ENCODE peak calls at places on chromosomes 2 and 18, in five cellular contexts. M is IMR-90, A is K562, Q is GM12878, F is HepG2. R is an unnamed sample.

GRCh38 chr2:77363277-77363676 is 158.9 kb downstream of the LRRTM4 start:
- DNase-seq in M (no peak), A (no peak), Q (no peak), F (no peak), R (no peak)

GRCh38 chr2:45652090-45653050 is 895 bp downstream of the PRKCE start:
- DNase-seq in M (peak), A (no peak), Q (no peak), F (no peak), R (peak)

GRCh38 chr2:6958616-6959235 is 41.5 kb downstream of the RNF144A start:
- DNase-seq in M (no peak), A (no peak), Q (no peak), F (no peak), R (no peak)

GRCh38 chr2:225122582-225123486 is 80.6 kb upstream of the DOCK10 start:
- DNase-seq in M (peak), A (no peak), Q (no peak), F (no peak), R (peak)

GRCh38 chr2:236449167-236449586 is 120.4 kb upstream of the ACKR3 start:
- DNase-seq in M (no peak), A (no peak), Q (no peak), F (no peak), R (no peak)

GRCh38 chr2:97995026-97995733 is 568 bp downstream of the TMEM131 start:
- DNase-seq in M (peak), A (peak), Q (peak), F (peak), R (peak)

GRCh38 chr18:65206551-65207260 is 544.1 kb upstream of the CDH7 start:
- DNase-seq in M (no peak), A (no peak), Q (no peak), F (peak), R (no peak)

GRCh38 chr2:163665817-163666216 is 70.0 kb downstream of the FIGN start:
- DNase-seq in M (peak), A (no peak), Q (no peak), F (peak), R (no peak)

GRCh38 chr2:128511731-128512663 is 193.3 kb upstream of the HS6ST1 start:
- DNase-seq in M (no peak), A (no peak), Q (no peak), F (no peak), R (no peak)

GRCh38 chr2:26691881-26692813 is at the start of gene KCNK3:
- DNase-seq in M (peak), A (peak), Q (no peak), F (no peak), R (peak)

GRCh38 chr2:137405496-137405895 is 558.8 kb upstream of the HNMT start:
- DNase-seq in M (no peak), A (no peak), Q (no peak), F (no peak), R (no peak)

GRCh38 chr2:12827721-12828120 is 111.0 kb downstream of the TRIB2 start:
- DNase-seq in M (no peak), A (no peak), Q (no peak), F (no peak), R (no peak)

GRCh38 chr2:29522951-29523669 is 398.3 kb downstream of the ALK start:
- DNase-seq in M (peak), A (no peak), Q (no peak), F (no peak), R (no peak)

GRCh38 chr18:22422909-22423548 is 5.3 kb upstream of the CTAGE1 start:
- DNase-seq in M (peak), A (no peak), Q (no peak), F (no peak), R (no peak)

GRCh38 chr18:54257015-54257414 is 12.3 kb upstream of the POLI start:
- DNase-seq in M (no peak), A (no peak), Q (no peak), F (no peak), R (no peak)

GRCh38 chr2:166494140-166494544 is at the start of gene SCN7A:
- DNase-seq in M (peak), A (peak), Q (no peak), F (no peak), R (peak)

GRCh38 chr18:27685807-27686412 is 491.0 kb downstream of the CDH2 start:
- DNase-seq in M (peak), A (peak), Q (no peak), F (peak), R (peak)

GRCh38 chr2:233098615-233099014 is 38.5 kb downstream of the INPP5D start:
- DNase-seq in M (peak), A (no peak), Q (no peak), F (peak), R (peak)

GRCh38 chr2:165833156-165833555 is 39.1 kb upstream of the GALNT3 start:
- DNase-seq in M (peak), A (no peak), Q (no peak), F (no peak), R (no peak)

GRCh38 chr2:146572598-146572997 is 1272.2 kb upstream of the ACVR2A start:
- DNase-seq in M (peak), A (no peak), Q (no peak), F (no peak), R (no peak)

GRCh38 chr18:21146016-21146415 is 34.4 kb upstream of the ROCK1 start:
- DNase-seq in M (peak), A (no peak), Q (no peak), F (no peak), R (no peak)

GRCh38 chr2:182144039-182144779 is 158.6 kb downstream of the PPP1R1C start:
- DNase-seq in M (no peak), A (no peak), Q (no peak), F (no peak), R (no peak)

GRCh38 chr2:213932-214693 is 49.7 kb downstream of the SH3YL1 start:
- DNase-seq in M (no peak), A (no peak), Q (no peak), F (no peak), R (peak)

GRCh38 chr2:210660-211059 is 53.2 kb downstream of the SH3YL1 start:
- DNase-seq in M (peak), A (no peak), Q (no peak), F (no peak), R (no peak)

GRCh38 chr2:211486-212184 is 52.2 kb downstream of the SH3YL1 start:
- DNase-seq in M (no peak), A (no peak), Q (no peak), F (no peak), R (no peak)

DNA sequence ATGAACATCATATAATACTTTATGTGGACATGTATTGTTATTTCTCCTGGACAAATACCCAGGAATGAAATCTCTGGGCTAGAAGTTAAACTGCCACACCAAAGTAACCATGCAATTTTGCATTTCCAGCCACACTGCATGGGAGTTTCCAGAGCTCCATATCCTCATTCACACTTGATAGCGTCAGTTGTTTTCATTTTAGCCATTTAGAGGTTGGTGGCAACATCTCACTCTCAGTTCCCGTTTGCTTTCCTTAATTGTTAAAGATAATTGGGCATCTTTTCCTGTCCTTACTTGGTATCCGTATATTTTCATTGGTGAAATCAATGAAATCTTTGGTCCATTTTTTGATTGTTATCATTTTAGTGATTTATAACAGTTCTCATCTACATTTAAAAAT is 47.8 kb downstream of the SH3YL1 start:
- DNase-seq in M (no peak), A (no peak), Q (no peak), F (no peak), R (no peak)
- H3K27ac ChIP-seq in M (no peak), A (no peak), Q (no peak), F (no peak), R (no peak)

GRCh38 chr18:31977270-31977872 is 34.4 kb upstream of the TRAPPC8 start:
- DNase-seq in M (peak), A (peak), Q (no peak), F (peak), R (peak)
- TF ChIP-seq MXI1 in M (no peak), A (no peak), Q (no peak), F (no peak), R (no peak)

GRCh38 chr2:16650287-16651249 is 15.1 kb downstream of the CYRIA start:
- DNase-seq in M (peak), A (no peak), Q (no peak), F (no peak), R (no peak)
- H3K27ac ChIP-seq in M (peak), A (peak), Q (no peak), F (no peak), R (no peak)

DNA sequence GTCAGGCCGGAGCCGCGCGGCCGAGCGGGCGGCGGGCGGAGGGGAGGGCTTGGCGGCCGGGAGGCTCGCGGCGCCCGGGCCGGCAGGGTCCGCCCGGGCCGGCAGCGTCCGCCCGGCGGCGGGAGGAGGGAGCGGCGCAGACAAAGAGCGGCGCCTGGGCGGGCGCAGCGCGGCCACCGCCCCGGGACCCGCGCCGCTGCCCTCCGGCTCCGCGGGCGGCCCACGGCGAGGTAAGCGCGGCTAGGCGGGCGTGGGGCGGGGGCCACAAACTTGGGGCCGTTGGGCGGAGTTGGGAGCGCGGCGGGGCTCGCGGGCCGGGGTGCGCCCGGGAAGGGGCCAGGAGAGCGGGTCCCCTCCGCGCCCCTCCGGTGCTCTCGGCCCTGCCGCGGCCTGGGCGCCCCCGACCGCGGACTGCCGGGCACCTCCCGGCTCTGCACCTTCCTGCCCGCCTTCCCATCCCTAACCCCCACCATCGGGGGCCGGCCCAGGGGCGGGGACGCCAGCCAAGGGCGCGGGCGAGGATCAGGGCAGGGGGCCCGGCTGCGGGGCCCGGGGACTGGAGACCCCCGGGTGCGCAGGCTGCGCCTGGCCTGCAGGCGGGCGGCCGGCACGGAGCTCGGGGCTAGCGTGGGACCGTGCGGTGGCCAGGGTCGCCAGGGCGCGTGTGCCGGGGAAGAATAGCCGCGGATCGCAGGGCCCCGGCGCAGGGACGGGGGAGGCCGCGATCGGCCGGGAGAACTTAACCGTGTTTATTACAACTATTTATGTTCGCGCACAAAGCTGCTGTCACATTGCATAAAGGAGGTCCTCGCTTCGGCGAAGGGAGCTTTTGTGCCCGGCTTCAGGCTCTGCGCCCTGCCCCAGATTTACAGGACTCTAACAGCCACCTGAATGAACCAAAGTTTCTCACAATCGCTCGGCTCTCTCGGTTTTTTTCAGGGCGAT is at the start of gene NCK2:
- DNase-seq in M (peak), A (peak), Q (no peak), F (no peak), R (peak)
- TF ChIP-seq MXI1 in M (no peak), A (no peak), Q (no peak), F (no peak), R (peak)

GRCh38 chr2:134336352-134336751 is 82.5 kb downstream of the MGAT5 start:
- DNase-seq in M (peak), A (no peak), Q (peak), F (no peak), R (no peak)
- H3K27ac ChIP-seq in M (no peak), A (no peak), Q (peak), F (no peak), R (no peak)

DNA sequence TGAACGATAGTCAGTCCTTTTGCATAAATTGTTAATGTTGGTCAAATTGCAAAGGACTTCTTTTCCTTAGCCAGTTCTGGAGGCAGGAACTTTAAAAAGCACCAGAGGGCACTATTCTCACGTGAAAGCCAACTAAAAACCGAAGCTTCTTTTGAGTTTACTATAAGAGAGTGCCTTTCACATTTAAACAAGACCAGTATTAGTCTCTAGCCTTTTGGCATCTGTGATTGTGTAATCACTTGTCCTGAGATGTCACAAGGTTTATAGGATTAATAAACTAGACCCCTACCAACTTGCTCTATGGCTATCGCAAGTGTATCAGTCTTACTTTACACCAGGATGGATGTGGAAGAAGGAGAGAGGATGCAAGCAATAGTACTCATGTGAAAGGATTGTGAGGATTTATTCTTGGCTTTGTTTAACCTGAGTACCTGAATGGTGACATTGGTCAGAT is 14.4 kb upstream of the STAT4 start:
- DNase-seq in M (peak), A (peak), Q (no peak), F (peak), R (peak)
- TF ChIP-seq MXI1 in M (no peak), A (no peak), Q (no peak), F (no peak), R (no peak)

DNA sequence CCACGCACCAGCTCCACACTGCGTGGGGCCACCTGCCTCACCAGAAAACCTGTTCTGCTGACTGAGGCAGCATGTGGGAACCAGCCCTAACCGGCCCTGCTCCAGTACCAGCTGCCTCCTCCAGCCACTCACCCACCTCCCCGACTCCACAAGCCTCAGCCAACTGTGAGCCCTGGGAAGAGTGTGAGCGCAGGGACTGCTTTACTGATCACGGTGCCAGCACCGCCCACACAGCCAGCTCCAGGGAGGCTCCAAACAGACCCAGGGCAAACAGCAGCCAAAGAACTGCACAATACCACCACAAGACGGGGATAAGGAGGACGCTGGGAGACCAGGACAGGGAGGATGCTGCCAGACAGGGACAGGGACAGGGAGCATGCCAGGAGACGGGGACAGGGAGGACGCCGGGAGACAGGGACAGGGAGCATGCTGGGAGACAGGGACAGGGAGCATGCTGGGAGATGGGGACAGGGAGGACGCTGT is 28.4 kb downstream of the EIPR1 start:
- DNase-seq in M (peak), A (no peak), Q (no peak), F (no peak), R (no peak)
- H3K27ac ChIP-seq in M (no peak), A (no peak), Q (no peak), F (no peak), R (no peak)

DNA sequence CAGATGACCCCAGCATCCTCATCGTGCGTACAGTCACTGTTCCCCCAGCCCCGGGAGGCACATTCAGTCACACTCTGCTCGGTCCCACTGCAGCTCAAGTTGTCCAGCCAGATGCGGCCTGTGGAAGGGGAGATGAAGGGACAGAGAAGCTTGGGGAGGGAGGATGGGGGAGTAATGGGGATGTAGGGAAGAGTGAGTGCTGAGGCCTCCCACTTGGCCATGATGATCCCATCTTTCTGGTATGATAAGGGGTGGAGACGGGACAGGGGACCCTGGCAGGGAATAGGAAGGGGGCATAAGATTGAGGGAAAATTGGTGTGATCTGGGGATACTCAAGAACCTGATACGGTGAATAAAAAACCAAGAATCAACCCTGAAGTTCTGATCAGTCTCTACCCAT is 3.5 kb downstream of the LOXL3 start:
- DNase-seq in M (no peak), A (no peak), Q (no peak), F (no peak), R (no peak)
- TF ChIP-seq MXI1 in M (no peak), A (no peak), Q (no peak), F (no peak), R (no peak)

GRCh38 chr2:27800856-27801255 is 29.3 kb downstream of the MRPL33 start:
- DNase-seq in M (no peak), A (no peak), Q (no peak), F (no peak), R (no peak)

GRCh38 chr2:27796991-27797752 is 25.7 kb downstream of the MRPL33 start:
- DNase-seq in M (no peak), A (no peak), Q (no peak), F (no peak), R (no peak)

GRCh38 chr2:27799646-27800010 is 28.1 kb downstream of the MRPL33 start:
- DNase-seq in M (no peak), A (no peak), Q (no peak), F (no peak), R (no peak)

GRCh38 chr2:27798476-27798875 is 27.0 kb downstream of the MRPL33 start:
- DNase-seq in M (no peak), A (no peak), Q (no peak), F (no peak), R (no peak)

GRCh38 chr2:27798948-27799645 is 27.6 kb downstream of the MRPL33 start:
- DNase-seq in M (peak), A (no peak), Q (no peak), F (peak), R (no peak)
- H3K27ac ChIP-seq in M (peak), A (no peak), Q (no peak), F (no peak), R (peak)

GRCh38 chr18:30925795-30926194 is 116.7 kb downstream of the DSC3 start:
- DNase-seq in M (no peak), A (no peak), Q (no peak), F (no peak), R (no peak)

GRCh38 chr18:30920356-30920755 is 122.2 kb downstream of the DSC3 start:
- DNase-seq in M (no peak), A (no peak), Q (no peak), F (no peak), R (no peak)

GRCh38 chr18:30915336-30915988 is 127.1 kb downstream of the DSC3 start:
- DNase-seq in M (no peak), A (no peak), Q (no peak), F (peak), R (no peak)

DNA sequence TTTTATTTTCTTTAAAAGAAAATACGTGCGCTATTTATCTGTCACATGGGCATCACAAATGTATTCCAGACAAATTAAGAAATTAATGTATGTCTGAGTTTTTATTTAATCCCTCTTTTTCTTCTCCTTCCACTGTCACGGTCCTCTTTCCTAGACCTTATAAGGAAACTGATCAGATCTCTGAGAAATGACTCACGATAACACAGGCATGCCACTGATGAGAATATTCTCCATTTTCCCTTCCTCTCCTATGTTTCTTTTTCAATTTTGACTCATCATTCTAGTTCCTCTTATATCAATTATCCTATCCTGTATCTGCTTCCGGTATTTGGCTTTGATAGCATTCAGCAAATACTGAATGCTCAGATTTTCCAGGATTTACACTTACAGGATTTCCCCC is 121.8 kb downstream of the DSC3 start:
- DNase-seq in M (no peak), A (no peak), Q (no peak), F (no peak), R (no peak)
- TF ChIP-seq MXI1 in M (no peak), A (no peak), Q (no peak), F (no peak), R (no peak)